ENCODE peak calls at places on chromosomes 1 and 21, in four cellular contexts. C, O, S and L are unnamed samples. For H3K79me2, the result is how much of the 10 kb centered on the place peaks cover.

GRCh38 chr1:5562769-5563168 is 429.5 kb downstream of the NPHP4 start:
- DNase-seq in C (no peak), O (no peak), S (no peak), L (no peak)

GRCh38 chr1:33792651-33793050 is 71.2 kb upstream of the HMGB4 start:
- DNase-seq in C (no peak), O (no peak), S (no peak), L (no peak)

GRCh38 chr1:224411766-224412165 is 22.8 kb downstream of the WDR26 start:
- DNase-seq in C (no peak), O (no peak), S (no peak), L (no peak)

GRCh38 chr21:45385549-45386050 is 19.4 kb upstream of the COL18A1 start:
- DNase-seq in C (no peak), O (no peak), S (no peak), L (no peak)

GRCh38 chr1:26281091-26281958 is 1.4 kb downstream of the SH3BGRL3 start:
- DNase-seq in C (no peak), O (no peak), S (no peak), L (no peak)

GRCh38 chr1:209755926-209756607 is at the start of gene TRAF3IP3:
- DNase-seq in C (no peak), O (no peak), S (peak), L (no peak)

GRCh38 chr1:183096889-183097288 is 73.7 kb downstream of the LAMC1 start:
- DNase-seq in C (no peak), O (no peak), S (no peak), L (no peak)

GRCh38 chr21:41932576-41933258 is 21.1 kb downstream of the C2CD2 start:
- DNase-seq in C (peak), O (peak), S (peak), L (no peak)

GRCh38 chr1:222920169-222920568 is 105.3 kb downstream of the DISP1 start:
- DNase-seq in C (no peak), O (peak), S (no peak), L (no peak)

GRCh38 chr21:36210779-36211659 is 54.4 kb downstream of the DOP1B start:
- DNase-seq in C (no peak), O (no peak), S (no peak), L (no peak)

GRCh38 chr21:44371596-44371995 is 18.2 kb downstream of the TRPM2 start:
- DNase-seq in C (no peak), O (no peak), S (no peak), L (no peak)

GRCh38 chr1:4939266-4939665 is 284.9 kb downstream of the AJAP1 start:
- DNase-seq in C (no peak), O (no peak), S (no peak), L (no peak)

GRCh38 chr1:46605242-46605641 is 1.2 kb upstream of the MKNK1 start:
- DNase-seq in C (no peak), O (no peak), S (no peak), L (no peak)

GRCh38 chr1:15803380-15803779 is 4.1 kb downstream of the UQCRHL start:
- DNase-seq in C (peak), O (peak), S (no peak), L (no peak)

GRCh38 chr1:161198206-161198876 is 513 bp downstream of the ADAMTS4 start:
- DNase-seq in C (no peak), O (peak), S (no peak), L (no peak)

GRCh38 chr1:75589637-75590036 is 21.3 kb downstream of the SLC44A5 start:
- DNase-seq in C (no peak), O (no peak), S (no peak), L (no peak)

GRCh38 chr1:209064850-209065249 is 518.7 kb upstream of the CAMK1G start:
- DNase-seq in C (no peak), O (no peak), S (no peak), L (no peak)

GRCh38 chr1:93840956-93841482 is 38.0 kb downstream of the DNTTIP2 start:
- DNase-seq in C (no peak), O (no peak), S (no peak), L (no peak)

GRCh38 chr1:22600817-22601605 is 35.4 kb upstream of the C1QA start:
- DNase-seq in C (no peak), O (no peak), S (no peak), L (no peak)

GRCh38 chr1:59360170-59360569 is 63.3 kb downstream of the FGGY start:
- DNase-seq in C (no peak), O (peak), S (peak), L (peak)

GRCh38 chr1:90534669-90535379 is 182.3 kb downstream of the BARHL2 start:
- DNase-seq in C (no peak), O (no peak), S (no peak), L (no peak)

GRCh38 chr1:42315500-42315899 is 19.5 kb downstream of the FOXJ3 start:
- DNase-seq in C (no peak), O (no peak), S (no peak), L (no peak)

GRCh38 chr1:42316292-42316691 is 18.7 kb downstream of the FOXJ3 start:
- DNase-seq in C (no peak), O (no peak), S (no peak), L (no peak)

GRCh38 chr1:42319128-42319851 is 15.7 kb downstream of the FOXJ3 start:
- DNase-seq in C (no peak), O (no peak), S (peak), L (no peak)

GRCh38 chr1:42318601-42319000 is 16.4 kb downstream of the FOXJ3 start:
- DNase-seq in C (no peak), O (no peak), S (no peak), L (no peak)

DNA sequence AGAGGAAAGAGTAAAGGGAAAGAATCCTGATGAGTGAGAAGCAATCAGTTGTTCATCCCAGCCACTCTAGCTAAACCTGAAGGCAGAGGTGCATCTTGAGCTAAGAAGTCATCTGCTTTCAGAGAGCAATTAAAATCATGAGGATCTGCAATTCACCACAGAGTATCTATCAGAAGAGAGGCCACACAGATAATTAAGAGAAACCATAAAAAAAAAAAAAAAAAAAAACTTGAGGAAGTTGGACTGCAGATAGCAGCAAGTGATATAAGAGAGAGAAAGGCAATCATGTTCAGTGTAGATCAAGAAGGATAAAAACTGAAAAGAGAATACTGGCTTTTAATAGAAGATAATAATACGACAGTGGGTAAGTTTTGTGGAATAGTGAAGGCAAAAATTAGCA is 17.7 kb downstream of the FOXJ3 start:
- DNase-seq in C (no peak), O (no peak), S (no peak), L (no peak)
- H3K79me2 ChIP-seq in C (half or more), O (half or more), S (half or more), L (half or more)

DNA sequence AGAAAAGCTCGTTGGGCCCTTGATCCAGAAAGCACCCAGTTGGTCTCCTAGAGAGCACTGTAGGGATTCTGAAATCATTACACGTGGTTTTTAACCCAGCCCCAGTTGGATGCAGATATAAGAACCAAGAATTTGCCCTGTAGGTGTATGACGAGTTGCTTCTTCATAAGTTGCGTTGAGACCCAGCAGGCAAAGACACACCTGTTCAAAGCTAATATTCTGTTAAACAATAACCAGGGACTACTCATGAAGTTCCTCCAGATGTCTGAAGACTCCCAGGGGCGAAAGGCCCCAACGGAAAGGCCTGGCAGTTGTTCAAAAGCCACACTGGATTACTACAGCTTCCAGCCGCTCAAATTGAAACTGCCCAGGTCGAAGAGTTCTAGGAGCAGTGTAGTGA is 88.6 kb upstream of the HNRNPU start:
- DNase-seq in C (no peak), O (peak), S (peak), L (no peak)
- H3K4me3 ChIP-seq in C (no peak), O (no peak), S (no peak), L (no peak)

DNA sequence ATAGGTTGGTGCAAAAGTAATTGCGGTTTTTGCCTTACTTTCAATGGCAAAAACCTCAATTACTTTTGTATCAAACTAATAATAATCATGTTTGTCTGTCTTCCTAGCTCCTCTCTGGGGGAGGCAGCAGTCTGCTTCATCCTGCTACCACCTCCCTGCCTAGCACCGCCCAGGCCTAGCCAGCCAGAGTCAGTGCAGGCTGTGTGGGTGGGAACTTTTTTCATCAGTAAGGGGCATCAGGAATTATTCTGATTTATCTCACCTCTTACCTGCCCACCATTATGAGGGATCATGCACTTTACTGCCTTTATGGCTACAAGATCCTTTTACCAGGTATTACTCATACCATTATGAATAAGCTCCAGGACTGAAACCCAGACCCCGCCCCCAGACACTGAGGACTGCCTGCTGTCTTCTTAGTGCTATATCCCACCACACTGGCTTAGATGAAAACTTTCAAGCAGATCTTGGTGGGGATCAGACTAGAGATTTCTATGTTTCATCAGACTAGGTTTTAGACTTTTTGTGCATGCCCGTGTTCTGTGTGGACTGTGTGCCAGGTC is 116.4 kb downstream of the PBX1 start:
- DNase-seq in C (no peak), O (peak), S (peak), L (no peak)
- H3K79me2 ChIP-seq in C (under half), O (under half), S (under half), L (under half)

GRCh38 chr1:246267896-246268295 is 239.2 kb downstream of the SMYD3 start:
- DNase-seq in C (no peak), O (no peak), S (no peak), L (no peak)
- H3K4me3 ChIP-seq in C (no peak), O (no peak), S (no peak), L (no peak)